ENCODE peak calls at places on chromosome 4, in five cellular contexts. R, J, P, I and Q are unnamed samples.

GRCh38 chr4:123505457-123506310 is 109.1 kb downstream of the SPRY1 start:
- DNase-seq in R (peak; percentile 96), J (peak; percentile 49), P (peak; percentile 70), I (peak; percentile 11), Q (peak; percentile 17)

GRCh38 chr4:78622253-78622979 is 70.8 kb downstream of the ANXA3 start:
- DNase-seq in R (no peak), J (peak; percentile 12), P (no peak), I (no peak), Q (peak; percentile 87)

GRCh38 chr4:111847256-111848108 is 297.8 kb upstream of the FAM241A start:
- DNase-seq in R (no peak), J (no peak), P (no peak), I (no peak), Q (no peak)

GRCh38 chr4:171924761-171925376 is 111.7 kb downstream of the GALNTL6 start:
- DNase-seq in R (no peak), J (no peak), P (no peak), I (no peak), Q (no peak)

GRCh38 chr4:186659936-186660335 is 63.7 kb downstream of the FAT1 start:
- DNase-seq in R (no peak), J (no peak), P (no peak), I (no peak), Q (no peak)

GRCh38 chr4:103753868-103754653 is 34.3 kb upstream of the TACR3 start:
- DNase-seq in R (no peak), J (no peak), P (no peak), I (no peak), Q (no peak)

GRCh38 chr4:90977726-90978125 is 850.5 kb downstream of the CCSER1 start:
- DNase-seq in R (no peak), J (no peak), P (no peak), I (no peak), Q (no peak)

GRCh38 chr4:89929425-89930272 is 35.0 kb downstream of the MMRN1 start:
- DNase-seq in R (no peak), J (no peak), P (no peak), I (no peak), Q (no peak)

GRCh38 chr4:168743576-168743975 is 246.7 kb downstream of the PALLD start:
- DNase-seq in R (no peak), J (peak; percentile 39), P (no peak), I (no peak), Q (no peak)

GRCh38 chr4:122963222-122963621 is 40.8 kb upstream of the NUDT6 start:
- DNase-seq in R (no peak), J (no peak), P (no peak), I (no peak), Q (no peak)

GRCh38 chr4:140485939-140486338 is 12.2 kb downstream of the MGAT4D start:
- DNase-seq in R (no peak), J (no peak), P (no peak), I (no peak), Q (no peak)

GRCh38 chr4:81445196-81445595 is 26.5 kb downstream of the RASGEF1B start:
- DNase-seq in R (no peak), J (no peak), P (no peak), I (no peak), Q (no peak)

GRCh38 chr4:186067757-186068385 is 1.1 kb upstream of the TLR3 start:
- DNase-seq in R (peak; percentile 10), J (peak; percentile 70), P (peak; percentile 74), I (peak; percentile 48), Q (no peak)

GRCh38 chr4:89123418-89123817 is 12.1 kb downstream of the TIGD2 start:
- DNase-seq in R (no peak), J (peak; percentile 77), P (no peak), I (no peak), Q (no peak)

GRCh38 chr4:169150806-169151205 is 120.0 kb downstream of the SH3RF1 start:
- DNase-seq in R (no peak), J (no peak), P (no peak), I (no peak), Q (no peak)

GRCh38 chr4:2649604-2650114 is 106.5 kb downstream of the TNIP2 start:
- DNase-seq in R (no peak), J (no peak), P (peak; percentile 40), I (no peak), Q (no peak)

GRCh38 chr4:2643555-2643954 is 107.1 kb downstream of the FAM193A start:
- DNase-seq in R (no peak), J (no peak), P (peak; percentile 25), I (no peak), Q (no peak)

GRCh38 chr4:2648159-2648814 is 107.8 kb downstream of the TNIP2 start:
- DNase-seq in R (no peak), J (no peak), P (peak; percentile 27), I (no peak), Q (no peak)

GRCh38 chr4:2647403-2648158 is 108.6 kb downstream of the TNIP2 start:
- DNase-seq in R (no peak), J (no peak), P (peak; percentile 44), I (no peak), Q (no peak)

DNA sequence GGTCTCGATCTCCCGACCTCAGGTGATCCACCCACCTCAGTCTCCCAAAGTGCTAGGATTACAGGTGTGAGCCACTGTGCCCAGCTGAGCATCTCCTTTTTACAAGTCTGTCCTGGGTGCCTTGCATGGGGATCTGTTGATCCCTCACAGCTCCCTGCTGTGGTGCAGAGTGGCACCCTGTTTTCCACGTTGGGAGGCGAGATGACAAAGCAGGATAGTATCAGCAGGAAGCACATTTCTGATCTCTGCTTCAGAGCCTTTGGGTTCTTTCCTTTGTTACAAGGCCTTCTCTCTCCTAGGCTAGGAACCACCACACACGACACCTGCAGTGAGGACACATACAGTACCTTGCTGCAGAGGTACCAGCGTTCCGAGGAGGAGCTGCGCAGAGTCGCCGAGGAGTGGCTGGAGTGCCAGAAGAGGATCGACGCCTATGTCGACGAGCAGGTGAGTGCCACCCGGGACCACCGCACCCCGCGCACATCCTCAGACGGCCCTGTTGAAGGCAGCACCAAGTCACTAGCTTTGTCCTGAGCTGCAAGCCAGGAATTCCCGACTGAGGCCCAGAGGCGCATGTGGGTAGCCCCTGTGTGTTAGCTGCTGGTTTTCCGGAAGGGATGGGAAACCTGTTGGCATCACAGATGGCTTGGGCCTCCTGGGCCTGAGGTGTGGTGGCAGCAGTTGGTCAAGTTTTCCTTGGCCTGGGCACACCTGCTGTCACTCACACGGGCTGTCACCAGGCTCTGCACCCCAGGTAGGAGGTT is 109.6 kb downstream of the TNIP2 start:
- DNase-seq in R (no peak), J (no peak), P (peak; percentile 54), I (no peak), Q (peak; percentile 8)
- TF ChIP-seq EP300 in R (no peak), J (no peak), P (no peak), I (no peak), Q (no peak)

GRCh38 chr4:72899214-72899613 is 170.3 kb downstream of the COX18 start:
- DNase-seq in R (no peak), J (no peak), P (no peak), I (no peak), Q (no peak)
- TF ChIP-seq EP300 in R (no peak), J (no peak), P (no peak), I (no peak), Q (no peak)

GRCh38 chr4:16197842-16198241 is 28.4 kb downstream of the TAPT1 start:
- DNase-seq in R (no peak), J (no peak), P (no peak), I (no peak), Q (no peak)

GRCh38 chr4:16198271-16198670 is 28.0 kb downstream of the TAPT1 start:
- DNase-seq in R (no peak), J (no peak), P (no peak), I (no peak), Q (no peak)

GRCh38 chr4:16199132-16199531 is 27.1 kb downstream of the TAPT1 start:
- DNase-seq in R (no peak), J (peak; percentile 12), P (no peak), I (no peak), Q (no peak)

GRCh38 chr4:16195209-16195608 is 31.1 kb downstream of the TAPT1 start:
- DNase-seq in R (no peak), J (no peak), P (no peak), I (no peak), Q (no peak)

DNA sequence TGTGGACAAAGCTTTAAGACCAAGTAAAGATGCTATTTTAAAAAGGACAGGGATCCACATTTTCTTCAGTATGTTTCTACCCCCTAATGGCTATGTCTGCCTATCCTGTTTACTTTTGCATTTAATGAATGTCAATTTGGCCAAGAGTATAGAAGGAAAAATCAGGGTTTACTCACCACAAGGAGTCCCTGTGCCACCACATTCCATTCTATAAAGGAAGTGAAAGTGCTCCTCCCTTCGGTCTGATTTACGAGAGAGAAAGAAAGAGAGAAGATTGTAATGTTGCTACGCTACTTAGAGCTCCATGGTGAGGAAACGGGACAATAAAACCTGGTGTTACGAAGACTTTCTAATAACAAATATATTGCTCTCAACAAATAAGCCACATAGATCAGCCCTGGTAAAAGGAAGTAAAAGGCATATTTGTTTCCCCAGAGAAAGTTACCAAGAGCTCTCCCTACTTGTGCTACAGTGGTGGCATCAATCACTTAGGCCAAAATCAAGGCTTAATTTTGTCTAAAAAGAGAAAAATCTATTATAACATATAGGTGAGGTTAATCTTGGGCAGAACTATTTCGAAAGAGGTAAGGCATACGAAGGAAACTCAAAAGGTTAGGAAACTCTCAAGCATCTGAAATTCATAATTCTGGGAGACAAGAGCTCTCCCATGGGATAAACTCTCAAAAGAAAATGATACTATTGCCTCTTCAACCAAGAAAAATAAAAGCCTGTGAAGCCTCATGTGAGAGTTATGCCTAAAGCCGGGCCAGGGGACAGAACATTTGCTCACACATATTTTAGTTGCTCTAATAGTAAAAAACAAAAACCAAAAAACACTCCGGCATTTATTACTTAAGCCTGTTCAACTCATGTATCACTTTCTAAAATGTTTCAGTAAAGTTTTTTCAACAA is 29.5 kb downstream of the TAPT1 start:
- DNase-seq in R (no peak), J (peak; percentile 54), P (no peak), I (no peak), Q (no peak)
- TF ChIP-seq EP300 in R (no peak), J (no peak), P (no peak), I (peak; percentile 18), Q (no peak)

GRCh38 chr4:156764145-156764544 is 207.5 kb downstream of the PDGFC start:
- DNase-seq in R (no peak), J (no peak), P (no peak), I (no peak), Q (no peak)
- TF ChIP-seq EP300 in R (no peak), J (no peak), P (no peak), I (no peak), Q (no peak)

GRCh38 chr4:39664828-39665731 is 26.4 kb upstream of the SMIM14 start:
- DNase-seq in R (no peak), J (peak; percentile 32), P (no peak), I (no peak), Q (no peak)
- TF ChIP-seq EP300 in R (no peak), J (no peak), P (no peak), I (no peak), Q (no peak)

DNA sequence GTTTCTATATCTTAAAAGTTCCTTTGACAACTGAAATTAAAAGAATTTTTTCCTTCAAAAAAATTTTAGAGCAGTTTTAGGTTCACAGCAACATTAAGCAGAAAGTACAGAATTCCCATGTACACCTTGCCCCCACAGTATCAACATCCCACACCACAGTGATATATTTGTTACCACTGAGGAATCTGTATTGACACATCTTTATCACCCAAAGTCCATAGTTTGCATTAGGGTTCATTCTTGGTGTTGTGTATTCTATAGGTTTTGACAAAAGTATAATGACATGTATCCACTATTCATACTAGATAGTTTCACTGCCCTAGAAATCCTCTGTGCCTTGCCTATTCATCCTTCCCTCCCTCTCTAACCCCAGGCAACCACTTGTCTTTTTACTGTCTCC is 43.7 kb downstream of the FNIP2 start:
- DNase-seq in R (no peak), J (no peak), P (no peak), I (no peak), Q (no peak)
- TF ChIP-seq EP300 in R (no peak), J (no peak), P (no peak), I (no peak), Q (no peak)